ENCODE peak calls at places on chromosomes 4 and X, in four cellular contexts. One of them, this sample, is unnamed.

GRCh38 chrX:29315931-29316330 is 728.7 kb downstream of the IL1RAPL1 start:
- DNase-seq in lung: no peak
- DNase-seq in A549: no peak
- DNase-seq in body of pancreas: no peak
- DNase-seq in this sample: no peak

GRCh38 chr4:150145950-150146340 is 67.7 kb downstream of the DCLK2 start:
- DNase-seq in lung: no peak
- DNase-seq in A549: no peak
- DNase-seq in body of pancreas: no peak
- DNase-seq in this sample: no peak

GRCh38 chrX:73859622-73860021 is 296.6 kb downstream of the CHIC1 start:
- DNase-seq in lung: no peak
- DNase-seq in A549: no peak
- DNase-seq in body of pancreas: no peak
- DNase-seq in this sample: no peak

GRCh38 chr4:15917297-15917696 is 21.2 kb downstream of the FGFBP1 start:
- DNase-seq in lung: no peak
- DNase-seq in A549: no peak
- DNase-seq in body of pancreas: no peak
- DNase-seq in this sample: no peak

GRCh38 chrX:129980043-129980442 is 2.4 kb upstream of the BCORL1 start:
- DNase-seq in lung: no peak
- DNase-seq in A549: no peak
- DNase-seq in body of pancreas: peak; percentile 38
- DNase-seq in this sample: no peak

GRCh38 chr4:20464381-20464780 is 212.7 kb downstream of the SLIT2 start:
- DNase-seq in lung: no peak
- DNase-seq in A549: no peak
- DNase-seq in body of pancreas: no peak
- DNase-seq in this sample: no peak

GRCh38 chr4:169956441-169956840 is 69.8 kb downstream of the MFAP3L start:
- DNase-seq in lung: no peak
- DNase-seq in A549: no peak
- DNase-seq in body of pancreas: no peak
- DNase-seq in this sample: no peak

GRCh38 chr4:27807207-27807606 is 946.6 kb downstream of the STIM2 start:
- DNase-seq in lung: no peak
- DNase-seq in A549: no peak
- DNase-seq in body of pancreas: no peak
- DNase-seq in this sample: no peak

GRCh38 chrX:56968980-56969379 is 26.4 kb downstream of the SPIN3 start:
- DNase-seq in lung: no peak
- DNase-seq in A549: no peak
- DNase-seq in body of pancreas: no peak
- DNase-seq in this sample: no peak

DNA sequence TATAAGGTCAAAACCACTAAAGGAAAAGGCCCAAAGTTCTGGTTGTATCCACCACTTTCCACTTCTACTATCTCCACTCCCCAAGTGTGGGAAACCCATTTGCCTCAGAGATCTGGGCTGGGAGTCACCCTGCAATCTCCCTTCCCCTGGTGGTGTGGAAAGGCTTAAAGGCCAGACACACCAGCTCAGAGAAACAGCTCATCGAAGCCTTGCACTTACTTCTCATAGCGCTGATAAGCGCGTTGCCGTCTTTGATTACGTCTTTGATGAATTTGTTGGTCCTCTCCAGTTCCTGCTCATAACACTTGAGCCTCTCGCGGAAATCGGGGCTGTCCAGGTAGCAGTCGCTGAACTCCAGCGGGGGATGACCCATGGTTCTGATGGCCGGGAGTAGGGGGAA is 647 bp downstream of the OPHN1 start:
- DNase-seq in lung: no peak
- DNase-seq in A549: peak; percentile 18
- DNase-seq in body of pancreas: no peak
- DNase-seq in this sample: no peak
- H3K4me3 ChIP-seq in lung: peak overlapping the region; percentile 56
- H3K4me3 ChIP-seq in A549: peak overlapping the region; percentile 60
- H3K4me3 ChIP-seq in body of pancreas: no peak overlapping the region
- H3K4me3 ChIP-seq in this sample: peak overlapping the region; percentile 65

GRCh38 chr4:147975902-147976301 is 244.0 kb downstream of the ARHGAP10 start:
- DNase-seq in lung: no peak
- DNase-seq in A549: no peak
- DNase-seq in body of pancreas: no peak
- DNase-seq in this sample: no peak
- TF ChIP-seq CTCF in lung: no peak
- TF ChIP-seq CTCF in A549: no peak
- TF ChIP-seq CTCF in body of pancreas: no peak
- TF ChIP-seq CTCF in this sample: no peak

GRCh38 chr4:98673282-98673644 is 14.9 kb upstream of the TSPAN5 start:
- DNase-seq in lung: no peak
- DNase-seq in A549: no peak
- DNase-seq in body of pancreas: no peak
- DNase-seq in this sample: no peak

GRCh38 chr4:98674404-98675173 is 16.2 kb upstream of the TSPAN5 start:
- DNase-seq in lung: no peak
- DNase-seq in A549: no peak
- DNase-seq in body of pancreas: no peak
- DNase-seq in this sample: no peak

GRCh38 chr4:98671131-98671530 is 12.7 kb upstream of the TSPAN5 start:
- DNase-seq in lung: no peak
- DNase-seq in A549: no peak
- DNase-seq in body of pancreas: no peak
- DNase-seq in this sample: no peak

GRCh38 chr4:98672583-98673281 is 14.3 kb upstream of the TSPAN5 start:
- DNase-seq in lung: no peak
- DNase-seq in A549: no peak
- DNase-seq in body of pancreas: no peak
- DNase-seq in this sample: no peak

DNA sequence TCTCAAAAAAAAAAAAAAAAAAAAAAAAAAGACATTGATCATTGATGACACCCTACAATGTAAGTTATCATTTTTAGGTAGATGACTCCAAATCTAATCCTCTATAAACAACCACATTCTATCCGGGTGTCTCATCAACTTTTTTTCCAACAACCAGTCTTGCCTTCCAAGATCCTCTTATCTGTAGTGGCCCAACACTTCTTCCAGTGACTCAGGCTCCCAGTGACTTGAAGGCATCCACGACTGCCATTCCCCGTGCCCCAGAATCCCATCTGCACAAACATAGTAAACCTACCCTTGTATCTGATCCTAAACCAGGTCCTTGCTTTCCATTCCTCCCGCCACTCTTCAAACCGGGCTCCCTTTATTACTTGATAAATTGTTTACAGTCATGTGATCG is 15.6 kb upstream of the TSPAN5 start:
- DNase-seq in lung: no peak
- DNase-seq in A549: no peak
- DNase-seq in body of pancreas: no peak
- DNase-seq in this sample: no peak
- H3K4me3 ChIP-seq in lung: no peak overlapping the region
- H3K4me3 ChIP-seq in A549: no peak overlapping the region
- H3K4me3 ChIP-seq in body of pancreas: no peak overlapping the region
- H3K4me3 ChIP-seq in this sample: no peak overlapping the region

DNA sequence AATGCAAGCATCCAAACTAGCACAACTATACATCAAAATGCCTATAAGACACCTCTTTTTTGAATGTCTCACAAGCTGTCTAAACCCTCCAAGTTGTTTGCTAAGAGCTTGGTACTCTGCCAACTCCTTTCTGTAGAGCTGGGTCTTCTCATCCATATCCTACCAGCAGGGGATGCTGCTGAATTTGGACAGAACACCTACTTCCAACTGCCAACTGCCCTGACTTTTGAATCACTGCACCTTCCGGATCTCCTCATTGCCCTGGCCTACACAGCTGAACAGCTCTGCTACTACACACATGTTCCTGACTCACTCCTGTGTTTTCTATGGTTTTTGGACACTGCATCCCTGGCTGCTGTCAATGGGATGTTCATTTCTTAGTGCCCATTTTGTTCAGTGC is 18.7 kb downstream of the FAM184B start:
- DNase-seq in lung: no peak
- DNase-seq in A549: peak; percentile 24
- DNase-seq in body of pancreas: no peak
- DNase-seq in this sample: peak; percentile 21
- TF ChIP-seq CTCF in lung: no peak
- TF ChIP-seq CTCF in A549: peak; percentile 7
- TF ChIP-seq CTCF in body of pancreas: no peak
- TF ChIP-seq CTCF in this sample: peak; percentile 34

GRCh38 chr4:94488667-94489066 is 36.9 kb downstream of the PDLIM5 start:
- DNase-seq in lung: no peak
- DNase-seq in A549: peak; percentile 82
- DNase-seq in body of pancreas: no peak
- DNase-seq in this sample: no peak
- H3K4me3 ChIP-seq in lung: no peak overlapping the region
- H3K4me3 ChIP-seq in A549: peak overlapping the region; percentile 15
- H3K4me3 ChIP-seq in body of pancreas: no peak overlapping the region
- H3K4me3 ChIP-seq in this sample: no peak overlapping the region

GRCh38 chr4:188780686-188781085 is 641.4 kb downstream of the TRIML1 start:
- DNase-seq in lung: no peak
- DNase-seq in A549: no peak
- DNase-seq in body of pancreas: no peak
- DNase-seq in this sample: no peak

GRCh38 chr4:188779586-188779985 is 640.3 kb downstream of the TRIML1 start:
- DNase-seq in lung: no peak
- DNase-seq in A549: no peak
- DNase-seq in body of pancreas: no peak
- DNase-seq in this sample: no peak

GRCh38 chr4:188778880-188779279 is 639.6 kb downstream of the TRIML1 start:
- DNase-seq in lung: no peak
- DNase-seq in A549: no peak
- DNase-seq in body of pancreas: no peak
- DNase-seq in this sample: no peak

GRCh38 chr4:188781655-188782054 is 642.4 kb downstream of the TRIML1 start:
- DNase-seq in lung: no peak
- DNase-seq in A549: peak; percentile 20
- DNase-seq in body of pancreas: no peak
- DNase-seq in this sample: peak; percentile 0

GRCh38 chr4:188780028-188780427 is 640.8 kb downstream of the TRIML1 start:
- DNase-seq in lung: no peak
- DNase-seq in A549: no peak
- DNase-seq in body of pancreas: no peak
- DNase-seq in this sample: no peak
- TF ChIP-seq CTCF in lung: no peak
- TF ChIP-seq CTCF in A549: no peak
- TF ChIP-seq CTCF in body of pancreas: no peak
- TF ChIP-seq CTCF in this sample: no peak

GRCh38 chr4:65670331-65671031 is at the start of gene EPHA5:
- DNase-seq in lung: peak; percentile 30
- DNase-seq in A549: peak; percentile 79
- DNase-seq in body of pancreas: peak; percentile 55
- DNase-seq in this sample: peak; percentile 54
- H3K4me3 ChIP-seq in lung: peak within 1 kb of the TSS; percentile 16
- H3K4me3 ChIP-seq in A549: peak within 1 kb of the TSS; percentile 58
- H3K4me3 ChIP-seq in body of pancreas: peak within 1 kb of the TSS; percentile 12
- H3K4me3 ChIP-seq in this sample: peak within 1 kb of the TSS; percentile 51

GRCh38 chr4:47692691-47693090 is 145.2 kb downstream of the CORIN start:
- DNase-seq in lung: no peak
- DNase-seq in A549: no peak
- DNase-seq in body of pancreas: no peak
- DNase-seq in this sample: peak; percentile 93

GRCh38 chr4:47694322-47694721 is 143.5 kb downstream of the CORIN start:
- DNase-seq in lung: no peak
- DNase-seq in A549: no peak
- DNase-seq in body of pancreas: no peak
- DNase-seq in this sample: no peak

GRCh38 chr4:47686294-47686872 is 151.5 kb downstream of the CORIN start:
- DNase-seq in lung: peak; percentile 65
- DNase-seq in A549: peak; percentile 44
- DNase-seq in body of pancreas: peak; percentile 42
- DNase-seq in this sample: no peak

GRCh38 chr4:47690611-47691010 is 147.3 kb downstream of the CORIN start:
- DNase-seq in lung: no peak
- DNase-seq in A549: no peak
- DNase-seq in body of pancreas: no peak
- DNase-seq in this sample: no peak
- TF ChIP-seq CTCF in lung: no peak
- TF ChIP-seq CTCF in A549: no peak
- TF ChIP-seq CTCF in body of pancreas: no peak
- TF ChIP-seq CTCF in this sample: no peak

GRCh38 chr4:147734496-147734895 is 2.6 kb downstream of the ARHGAP10 start:
- DNase-seq in lung: no peak
- DNase-seq in A549: no peak
- DNase-seq in body of pancreas: no peak
- DNase-seq in this sample: no peak

GRCh38 chr4:147736458-147736857 is 4.6 kb downstream of the ARHGAP10 start:
- DNase-seq in lung: no peak
- DNase-seq in A549: no peak
- DNase-seq in body of pancreas: no peak
- DNase-seq in this sample: no peak

GRCh38 chr4:147733614-147734344 is 1.9 kb downstream of the ARHGAP10 start:
- DNase-seq in lung: no peak
- DNase-seq in A549: no peak
- DNase-seq in body of pancreas: no peak
- DNase-seq in this sample: no peak

GRCh38 chr4:147737623-147738022 is 5.7 kb downstream of the ARHGAP10 start:
- DNase-seq in lung: no peak
- DNase-seq in A549: no peak
- DNase-seq in body of pancreas: no peak
- DNase-seq in this sample: no peak

GRCh38 chr4:147735413-147736301 is 3.8 kb downstream of the ARHGAP10 start:
- DNase-seq in lung: no peak
- DNase-seq in A549: no peak
- DNase-seq in body of pancreas: no peak
- DNase-seq in this sample: no peak
- H3K4me3 ChIP-seq in lung: no peak overlapping the region
- H3K4me3 ChIP-seq in A549: no peak overlapping the region
- H3K4me3 ChIP-seq in body of pancreas: no peak overlapping the region
- H3K4me3 ChIP-seq in this sample: no peak overlapping the region

GRCh38 chr4:143329985-143330384 is 6.7 kb upstream of the GAB1 start:
- DNase-seq in lung: no peak
- DNase-seq in A549: peak; percentile 4
- DNase-seq in body of pancreas: no peak
- DNase-seq in this sample: no peak
- TF ChIP-seq CTCF in lung: no peak
- TF ChIP-seq CTCF in A549: no peak
- TF ChIP-seq CTCF in body of pancreas: no peak
- TF ChIP-seq CTCF in this sample: no peak